ENCODE peak calls at places on chromosomes 5 and 9, in eight cellular contexts. G, K, Y, I, O, P, Q and N are unnamed samples.
A peak's percentile ranks its signal among the peaks of the same experiment; 100 is the strongest.

GRCh38 chr9:32069169-32069813 is 315.2 kb upstream of the ACO1 start:
- DNase-seq in G (no peak), K (no peak), Y (no peak), I (no peak), O (no peak), P (no peak), Q (no peak), N (no peak)

GRCh38 chr9:125785187-125785840 is 38.1 kb downstream of the PBX3 start:
- DNase-seq in G (no peak), K (no peak), Y (peak; percentile 36), I (no peak), O (no peak), P (peak; percentile 15), Q (peak; percentile 28), N (no peak)

GRCh38 chr5:29252390-29252789 is 1941.1 kb upstream of the CDH6 start:
- DNase-seq in G (no peak), K (no peak), Y (no peak), I (no peak), O (no peak), P (no peak), Q (no peak), N (no peak)

GRCh38 chr9:116323571-116323970 is 170.0 kb downstream of the PAPPA start:
- DNase-seq in G (no peak), K (no peak), Y (no peak), I (no peak), O (peak; percentile 74), P (no peak), Q (no peak), N (no peak)

GRCh38 chr5:177354716-177355115 is 3.0 kb upstream of the RGS14 start:
- DNase-seq in G (no peak), K (no peak), Y (no peak), I (no peak), O (no peak), P (no peak), Q (no peak), N (no peak)

GRCh38 chr9:74366111-74366510 is 131.0 kb upstream of the RORB start:
- DNase-seq in G (no peak), K (no peak), Y (no peak), I (no peak), O (no peak), P (peak; percentile 57), Q (no peak), N (no peak)

GRCh38 chr5:133225671-133226152 is 173.9 kb downstream of the HSPA4 start:
- DNase-seq in G (peak; percentile 7), K (no peak), Y (no peak), I (no peak), O (no peak), P (no peak), Q (no peak), N (no peak)

GRCh38 chr9:95505072-95505471 is 11.7 kb downstream of the PTCH1 start:
- DNase-seq in G (no peak), K (no peak), Y (no peak), I (no peak), O (no peak), P (no peak), Q (no peak), N (no peak)

GRCh38 chr5:172748341-172748843 is 22.6 kb downstream of the DUSP1 start:
- DNase-seq in G (no peak), K (peak; percentile 80), Y (no peak), I (no peak), O (no peak), P (peak; percentile 76), Q (no peak), N (no peak)

GRCh38 chr5:173197375-173197891 is 37.6 kb downstream of the NKX2-5 start:
- DNase-seq in G (no peak), K (no peak), Y (no peak), I (no peak), O (no peak), P (no peak), Q (no peak), N (no peak)

GRCh38 chr5:2272755-2273154 is 390.0 kb upstream of the IRX4 start:
- DNase-seq in G (no peak), K (no peak), Y (no peak), I (no peak), O (no peak), P (no peak), Q (no peak), N (no peak)

GRCh38 chr9:37617837-37618236 is 25.4 kb upstream of the TOMM5 start:
- DNase-seq in G (no peak), K (peak; percentile 63), Y (no peak), I (no peak), O (peak; percentile 64), P (peak; percentile 49), Q (no peak), N (no peak)

GRCh38 chr5:118825226-118825625 is 163.1 kb downstream of the DTWD2 start:
- DNase-seq in G (no peak), K (no peak), Y (no peak), I (no peak), O (no peak), P (no peak), Q (no peak), N (no peak)

GRCh38 chr5:168850683-168851082 is 271.5 kb upstream of the PANK3 start:
- DNase-seq in G (no peak), K (no peak), Y (no peak), I (no peak), O (no peak), P (no peak), Q (no peak), N (no peak)

GRCh38 chr9:14238044-14238443 is 75.9 kb downstream of the NFIB start:
- DNase-seq in G (no peak), K (peak; percentile 64), Y (no peak), I (no peak), O (no peak), P (peak; percentile 53), Q (no peak), N (no peak)

GRCh38 chr9:122355336-122355875 is 15.4 kb upstream of the PTGS1 start:
- DNase-seq in G (no peak), K (no peak), Y (no peak), I (no peak), O (no peak), P (no peak), Q (no peak), N (no peak)

GRCh38 chr5:134539732-134540131 is 14.3 kb downstream of the JADE2 start:
- DNase-seq in G (no peak), K (no peak), Y (no peak), I (no peak), O (no peak), P (no peak), Q (no peak), N (no peak)

GRCh38 chr5:1203311-1203967 is 2.0 kb downstream of the SLC6A19 start:
- DNase-seq in G (no peak), K (no peak), Y (no peak), I (no peak), O (no peak), P (no peak), Q (no peak), N (no peak)

GRCh38 chr9:18632624-18633407 is 158.9 kb downstream of the ADAMTSL1 start:
- DNase-seq in G (no peak), K (peak; percentile 96), Y (no peak), I (no peak), O (no peak), P (peak; percentile 89), Q (no peak), N (no peak)

GRCh38 chr9:127447416-127448111 is 3.6 kb downstream of the RPL12 start:
- DNase-seq in G (no peak), K (no peak), Y (no peak), I (no peak), O (no peak), P (peak; percentile 42), Q (no peak), N (no peak)

GRCh38 chr5:126852104-126852531 is 75.2 kb downstream of the LMNB1 start:
- DNase-seq in G (peak; percentile 45), K (peak; percentile 30), Y (no peak), I (no peak), O (no peak), P (no peak), Q (no peak), N (no peak)

GRCh38 chr9:114406441-114406840 is 18.7 kb upstream of the AKNA start:
- DNase-seq in G (no peak), K (no peak), Y (no peak), I (no peak), O (no peak), P (no peak), Q (no peak), N (no peak)

GRCh38 chr5:78243639-78244038 is 50.9 kb downstream of the AP3B1 start:
- DNase-seq in G (no peak), K (peak; percentile 78), Y (no peak), I (no peak), O (no peak), P (peak; percentile 89), Q (no peak), N (no peak)

GRCh38 chr5:31220968-31221367 is 27.5 kb downstream of the CDH6 start:
- DNase-seq in G (no peak), K (no peak), Y (no peak), I (no peak), O (no peak), P (no peak), Q (no peak), N (no peak)

GRCh38 chr9:34796924-34797323 is 87.0 kb upstream of the CCL21 start:
- DNase-seq in G (no peak), K (no peak), Y (no peak), I (no peak), O (no peak), P (no peak), Q (no peak), N (no peak)

GRCh38 chr9:33202552-33203300 is 35.6 kb upstream of the B4GALT1 start:
- DNase-seq in G (peak; percentile 78), K (peak; percentile 71), Y (no peak), I (peak; percentile 1), O (no peak), P (peak; percentile 55), Q (no peak), N (peak; percentile 49)

GRCh38 chr5:7412369-7412768 is 16.4 kb downstream of the ADCY2 start:
- DNase-seq in G (no peak), K (no peak), Y (no peak), I (no peak), O (no peak), P (peak; percentile 65), Q (no peak), N (no peak)

GRCh38 chr5:158569534-158569933 is 530.2 kb downstream of the EBF1 start:
- DNase-seq in G (no peak), K (no peak), Y (no peak), I (no peak), O (no peak), P (peak; percentile 23), Q (no peak), N (no peak)

GRCh38 chr5:16508730-16509531 is 43.3 kb upstream of the ZNF622 start:
- DNase-seq in G (no peak), K (no peak), Y (no peak), I (no peak), O (no peak), P (no peak), Q (no peak), N (no peak)

GRCh38 chr5:138724470-138725146 is 28.6 kb upstream of the CTNNA1 start:
- DNase-seq in G (no peak), K (no peak), Y (no peak), I (no peak), O (no peak), P (no peak), Q (no peak), N (no peak)

GRCh38 chr9:120899490-120900037 is 22.6 kb upstream of the PHF19 start:
- DNase-seq in G (no peak), K (no peak), Y (no peak), I (no peak), O (no peak), P (no peak), Q (no peak), N (no peak)

GRCh38 chr5:109656829-109657228 is 32.9 kb upstream of the MAN2A1 start:
- DNase-seq in G (no peak), K (peak; percentile 79), Y (peak; percentile 52), I (peak; percentile 30), O (no peak), P (peak; percentile 96), Q (peak; percentile 94), N (peak; percentile 27)

GRCh38 chr9:90632680-90633207 is 9.9 kb downstream of the DIRAS2 start:
- DNase-seq in G (no peak), K (no peak), Y (no peak), I (no peak), O (no peak), P (no peak), Q (no peak), N (no peak)

GRCh38 chr5:180474569-180474968 is 19.6 kb upstream of the CNOT6 start:
- DNase-seq in G (no peak), K (no peak), Y (no peak), I (no peak), O (no peak), P (no peak), Q (no peak), N (no peak)